ENCODE peak calls at places on chromosomes 3 and 15, in four cellular contexts. B is cardiac muscle cell; F is activated CD8-positive, alpha-beta T cell treated with anti-CD3 and anti-CD28 coated beads for 36 hours; Q is NB4. P is an unnamed sample.

GRCh38 chr3:62318752-62319569 is 54.4 kb downstream of the FEZF2 start:
- DNase-seq in B (peak), F (peak), Q (peak), P (peak)

GRCh38 chr3:171351676-171352075 is 108.5 kb downstream of the TNIK start:
- DNase-seq in Q (peak), B (peak), F (no peak), P (no peak)

GRCh38 chr3:13947912-13948311 is 68.0 kb upstream of the WNT7A start:
- DNase-seq in B (no peak), Q (no peak), F (no peak), P (no peak)

GRCh38 chr3:81580399-81580798 is 181.0 kb downstream of the GBE1 start:
- DNase-seq in Q (no peak), B (no peak), F (no peak), P (no peak)

GRCh38 chr15:70775160-70775559 is 11.8 kb upstream of the UACA start:
- DNase-seq in B (peak), F (no peak), Q (no peak), P (no peak)

GRCh38 chr3:139388961-139389551 is 391 bp downstream of the COPB2 start:
- DNase-seq in Q (no peak), F (peak), B (peak), P (peak)

GRCh38 chr15:97521894-97522293 is 438.6 kb upstream of the ARRDC4 start:
- DNase-seq in F (no peak), Q (peak), B (peak), P (no peak)

GRCh38 chr15:70382762-70383458 is 285.2 kb upstream of the TLE3 start:
- DNase-seq in Q (no peak), F (no peak), B (no peak), P (no peak)

GRCh38 chr3:128499724-128500275 is 6.8 kb upstream of the GATA2 start:
- DNase-seq in B (peak), Q (no peak), F (no peak), P (no peak)

GRCh38 chr3:73653877-73654276 is 29.1 kb upstream of the PDZRN3 start:
- DNase-seq in Q (no peak), B (no peak), F (no peak), P (no peak)

GRCh38 chr3:63364909-63365308 is 86.8 kb downstream of the SYNPR start:
- DNase-seq in Q (peak), F (no peak), B (peak), P (no peak)

GRCh38 chr3:104885214-104885814 is 481.4 kb upstream of the ALCAM start:
- DNase-seq in Q (no peak), F (no peak), B (no peak), P (no peak)

GRCh38 chr3:16252988-16253387 is 11.8 kb downstream of the DPH3 start:
- DNase-seq in F (no peak), B (no peak), Q (no peak), P (no peak)

GRCh38 chr3:167750273-167750971 is 14.9 kb downstream of the SERPINI1 start:
- DNase-seq in F (peak), Q (no peak), B (no peak), P (peak)

GRCh38 chr15:83930813-83931212 is 276.9 kb downstream of the ADAMTSL3 start:
- DNase-seq in F (no peak), B (no peak), Q (no peak), P (no peak)

GRCh38 chr15:63946524-63947065 is 99.7 kb downstream of the DAPK2 start:
- DNase-seq in B (no peak), Q (no peak), F (no peak), P (no peak)

GRCh38 chr15:95345867-95346266 is 984.6 kb upstream of the NR2F2 start:
- DNase-seq in B (no peak), F (no peak), Q (no peak), P (no peak)

GRCh38 chr15:68732451-68732850 is 88.2 kb downstream of the ANP32A start:
- DNase-seq in F (no peak), Q (no peak), B (no peak), P (no peak)

DNA sequence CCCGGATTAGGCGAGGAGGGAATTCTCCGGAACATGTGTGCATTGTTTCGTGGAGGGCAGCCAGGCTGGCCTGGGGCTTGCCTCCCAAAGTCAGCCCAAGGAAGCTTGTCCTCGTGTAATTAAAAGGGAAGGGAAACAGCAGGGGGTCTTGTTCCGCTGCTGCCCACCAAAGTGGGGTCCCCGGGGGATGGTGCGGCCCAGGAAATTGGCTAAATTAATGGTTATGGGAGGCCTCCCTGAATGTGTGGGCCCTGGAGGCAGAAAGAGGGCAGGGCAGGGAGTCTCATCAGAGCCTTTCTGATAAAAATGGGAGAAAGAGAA is 118.1 kb downstream of the OPA1 start:
- DNase-seq in Q (no peak), B (no peak), F (no peak), P (no peak)
- TF ChIP-seq CTCF in Q (no peak), B (no peak), F (no peak), P (no peak)

GRCh38 chr3:124034809-124035152 is 42.9 kb upstream of the ROPN1 start:
- DNase-seq in B (no peak), F (no peak), Q (no peak), P (no peak)

GRCh38 chr3:124033360-124034015 is 41.6 kb upstream of the ROPN1 start:
- DNase-seq in Q (no peak), B (no peak), F (no peak), P (peak)

GRCh38 chr3:124034016-124034808 is 42.3 kb upstream of the ROPN1 start:
- DNase-seq in B (peak), Q (no peak), F (peak), P (peak)

GRCh38 chr3:124032351-124032880 is 40.5 kb upstream of the ROPN1 start:
- DNase-seq in B (peak), F (no peak), Q (no peak), P (no peak)

GRCh38 chr3:124032881-124033359 is 41.0 kb upstream of the ROPN1 start:
- DNase-seq in Q (peak), B (peak), F (peak), P (peak)
- TF ChIP-seq CTCF in Q (no peak), B (peak), F (peak), P (peak)

GRCh38 chr15:31278056-31278445 is 48.6 kb upstream of the KLF13 start:
- DNase-seq in Q (no peak), B (no peak), F (no peak), P (no peak)
- TF ChIP-seq CTCF in Q (no peak), B (no peak), F (no peak), P (no peak)

DNA sequence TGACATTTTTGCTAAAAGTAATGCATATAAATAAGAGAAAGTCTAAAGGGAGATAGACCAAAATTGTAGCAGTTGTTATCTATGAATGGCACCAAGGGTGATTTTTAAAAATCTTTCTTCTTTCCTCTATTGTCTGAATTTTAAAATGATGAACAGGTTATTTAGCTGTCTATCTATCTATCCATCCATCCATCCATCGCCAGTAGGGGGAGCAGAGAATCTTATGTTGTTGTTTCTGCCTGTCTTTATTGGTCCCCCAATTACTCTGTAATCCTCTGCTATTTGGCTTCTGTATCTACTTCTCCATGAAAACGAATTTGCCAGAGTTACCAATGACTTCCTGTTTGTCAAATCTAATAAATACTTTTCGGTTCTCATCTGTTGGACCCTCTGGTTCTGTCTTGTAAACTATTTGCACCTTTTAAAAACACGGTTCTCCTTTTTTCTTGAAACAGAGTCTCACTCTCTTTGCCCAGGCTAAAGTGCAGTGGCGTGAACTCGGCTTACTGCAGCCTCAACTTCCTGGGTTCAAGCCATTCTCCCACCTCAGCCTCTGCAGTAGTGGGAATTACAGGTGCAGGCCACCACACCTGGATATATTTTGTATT is 86.0 kb downstream of the ECT2 start:
- DNase-seq in B (peak), F (peak), Q (peak), P (no peak)
- TF ChIP-seq CTCF in B (peak), F (no peak), Q (peak), P (peak)

GRCh38 chr15:86877171-86877631 is 797.5 kb downstream of the AGBL1 start:
- DNase-seq in Q (no peak), F (peak), B (no peak), P (no peak)
- TF ChIP-seq CTCF in Q (no peak), F (no peak), B (no peak), P (no peak)

GRCh38 chr3:120177907-120178306 is 83.7 kb upstream of the GSK3B start:
- DNase-seq in F (no peak), B (peak), Q (peak), P (no peak)
- TF ChIP-seq CTCF in F (no peak), B (no peak), Q (no peak), P (no peak)

DNA sequence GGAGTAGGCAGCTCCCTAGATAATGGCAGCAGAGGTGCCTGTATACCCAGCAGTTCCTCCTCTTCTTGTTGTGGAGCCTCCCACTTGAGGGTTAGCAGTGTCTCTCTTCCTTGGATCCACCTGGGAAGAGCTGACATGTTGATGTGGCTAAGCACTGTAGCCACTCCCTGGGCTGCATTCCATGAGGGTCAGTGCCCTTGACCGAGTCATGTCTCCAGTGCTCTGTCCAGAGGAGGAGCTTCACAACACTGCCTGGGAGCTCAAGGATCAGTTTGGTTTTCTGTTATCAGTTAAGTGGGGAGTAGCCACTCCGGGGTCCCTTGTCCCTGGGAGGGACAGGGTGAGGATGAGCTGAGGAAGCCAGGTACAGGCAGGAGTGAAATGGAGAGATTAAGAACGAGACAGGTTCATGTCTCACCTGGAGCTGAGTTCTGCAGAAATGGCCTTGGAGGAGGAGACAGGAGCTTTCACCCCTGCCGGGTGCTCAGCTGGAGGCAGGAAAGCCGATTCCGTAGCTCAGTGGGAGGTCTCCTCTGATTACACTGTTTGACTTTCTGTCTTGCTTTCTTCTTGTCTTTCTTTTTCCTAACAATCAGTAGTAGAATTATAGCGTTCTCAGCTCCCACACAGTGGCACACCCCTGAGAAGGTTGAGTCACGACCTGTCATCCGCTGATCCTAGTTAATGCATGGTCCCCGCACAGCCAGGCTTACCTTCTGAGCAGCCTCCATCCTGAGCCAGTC is 57.9 kb upstream of the SEC22A start:
- DNase-seq in B (no peak), Q (no peak), F (no peak), P (no peak)
- TF ChIP-seq CTCF in B (no peak), Q (no peak), F (no peak), P (no peak)

GRCh38 chr15:60000824-60001641 is 3.1 kb upstream of the FOXB1 start:
- DNase-seq in F (no peak), Q (no peak), B (no peak), P (no peak)
- TF ChIP-seq CTCF in F (no peak), Q (no peak), B (no peak), P (no peak)